ENCODE peak calls at places on chromosomes 1 and 21, in four cellular contexts. D is H1, U is HFFc6, S is lung. M is an unnamed sample.

GRCh38 chr1:14661220-14661619 is 62.7 kb downstream of the KAZN start:
- DNase-seq in U (no peak), S (no peak), D (no peak), M (no peak)

GRCh38 chr1:192609110-192610079 is 26.6 kb upstream of the RGS13 start:
- DNase-seq in U (no peak), D (no peak), S (peak), M (no peak)

GRCh38 chr1:1088801-1089680 is 14.9 kb upstream of the RNF223 start:
- DNase-seq in D (no peak), U (no peak), S (no peak), M (no peak)

GRCh38 chr1:41847733-41848132 is 71.0 kb downstream of the HIVEP3 start:
- DNase-seq in U (no peak), D (no peak), S (no peak), M (no peak)

GRCh38 chr1:230120289-230120948 is 53.4 kb downstream of the GALNT2 start:
- DNase-seq in U (no peak), S (no peak), D (no peak), M (no peak)

GRCh38 chr1:211829343-211830054 is 1.1 kb downstream of the LPGAT1 start:
- DNase-seq in D (no peak), S (no peak), U (no peak), M (no peak)

GRCh38 chr1:109827466-109827865 is 63.7 kb upstream of the EPS8L3 start:
- DNase-seq in U (peak), S (no peak), D (no peak), M (no peak)

GRCh38 chr1:51063121-51063520 is 38.9 kb upstream of the C1orf185 start:
- DNase-seq in U (peak), S (no peak), D (no peak), M (no peak)

GRCh38 chr1:228309548-228310067 is 97.0 kb downstream of the TRIM11 start:
- DNase-seq in U (no peak), D (no peak), S (no peak), M (no peak)

GRCh38 chr1:25689686-25690381 is 73.2 kb downstream of the MAN1C1 start:
- DNase-seq in D (no peak), U (no peak), S (no peak), M (no peak)

GRCh38 chr1:217230412-217230811 is 400.5 kb downstream of the GPATCH2 start:
- DNase-seq in D (no peak), S (no peak), U (no peak), M (no peak)

GRCh38 chr1:116360435-116361173 is 12.4 kb upstream of the ATP1A1 start:
- DNase-seq in S (no peak), U (no peak), D (no peak), M (no peak)

GRCh38 chr1:29096255-29096896 is 27.3 kb downstream of the TMEM200B start:
- DNase-seq in S (no peak), D (no peak), U (no peak), M (no peak)

GRCh38 chr1:52210044-52210443 is 68.2 kb downstream of the ZFYVE9 start:
- DNase-seq in D (no peak), S (no peak), U (no peak), M (no peak)

GRCh38 chr1:218182455-218182854 is 102.6 kb upstream of the RRP15 start:
- DNase-seq in D (no peak), U (no peak), S (no peak), M (no peak)

GRCh38 chr1:87334351-87335174 is 5.9 kb downstream of the LMO4 start:
- DNase-seq in S (no peak), D (no peak), U (peak), M (no peak)

GRCh38 chr1:111563619-111564018 is 56.0 kb upstream of the RAP1A start:
- DNase-seq in S (no peak), D (no peak), U (peak), M (no peak)

GRCh38 chr1:231315887-231316286 is 21.8 kb downstream of the EXOC8 start:
- DNase-seq in D (peak), S (no peak), U (no peak), M (no peak)

GRCh38 chr1:20495661-20496060 is 9.7 kb upstream of the CAMK2N1 start:
- DNase-seq in U (no peak), D (no peak), S (no peak), M (no peak)

DNA sequence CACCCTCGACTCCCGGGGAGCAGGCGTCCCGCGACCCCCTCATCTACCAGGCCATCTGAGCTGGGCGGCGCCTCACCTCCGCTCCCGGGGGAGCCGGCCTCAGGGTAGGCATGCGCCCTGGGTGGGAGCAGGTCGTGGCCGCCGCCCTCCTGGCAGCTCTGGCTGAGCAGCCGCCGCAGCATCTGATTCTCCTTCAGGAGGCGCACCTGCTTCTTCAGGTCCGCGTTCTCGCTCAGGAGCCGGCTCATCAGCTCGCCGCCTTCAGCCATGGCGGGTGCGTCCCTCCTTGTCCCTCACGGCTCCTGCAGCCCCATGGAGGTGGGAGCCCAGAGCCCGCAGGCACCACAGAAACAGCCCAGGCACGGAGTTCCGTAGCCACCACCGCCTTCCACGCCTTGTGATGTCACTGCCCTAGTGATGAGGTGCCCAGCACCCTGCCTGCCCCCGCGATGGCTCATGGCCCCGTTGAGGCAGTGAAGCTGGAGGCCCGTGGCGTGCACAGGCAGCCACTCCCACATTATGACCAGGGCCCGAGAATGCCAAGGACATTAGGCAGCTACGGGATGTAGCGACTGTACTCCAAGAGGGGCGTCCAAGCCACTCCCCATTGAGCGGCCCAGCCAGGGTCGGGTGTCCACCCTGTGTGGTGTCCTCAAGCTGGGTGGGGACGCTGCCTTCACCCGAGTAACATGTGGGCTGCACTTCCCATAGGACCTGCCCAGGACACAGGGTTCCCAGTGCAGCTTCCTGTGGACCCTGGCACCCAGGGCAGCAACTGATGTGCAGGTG is 1.5 kb downstream of the SPATC1L start:
- DNase-seq in S (no peak), D (no peak), U (no peak), M (no peak)
- TF ChIP-seq CTCF in S (no peak), D (peak), U (no peak), M (no peak)

GRCh38 chr1:245785433-245785832 is 630.6 kb downstream of the KIF26B start:
- DNase-seq in D (no peak), S (no peak), U (no peak), M (no peak)
- TF ChIP-seq CTCF in D (no peak), S (no peak), U (no peak), M (no peak)

GRCh38 chr1:235783148-235783776 is 83.4 kb downstream of the LYST start:
- DNase-seq in D (no peak), U (peak), S (no peak), M (peak)
- TF ChIP-seq CTCF in D (peak), U (peak), S (no peak), M (peak)

GRCh38 chr1:47931395-47931794 is 65.8 kb downstream of the TRABD2B start:
- DNase-seq in S (peak), D (no peak), U (no peak), M (no peak)
- TF ChIP-seq CTCF in S (no peak), D (peak), U (no peak), M (peak)

GRCh38 chr1:18578271-18578670 is 52.4 kb upstream of the PAX7 start:
- DNase-seq in U (no peak), D (no peak), S (no peak), M (no peak)

GRCh38 chr1:18573170-18573569 is 57.5 kb upstream of the PAX7 start:
- DNase-seq in S (no peak), D (no peak), U (no peak), M (no peak)

GRCh38 chr1:18572022-18572920 is 58.4 kb upstream of the PAX7 start:
- DNase-seq in S (no peak), U (no peak), D (no peak), M (no peak)

GRCh38 chr1:18574754-18575153 is 55.9 kb upstream of the PAX7 start:
- DNase-seq in U (no peak), D (no peak), S (no peak), M (no peak)

DNA sequence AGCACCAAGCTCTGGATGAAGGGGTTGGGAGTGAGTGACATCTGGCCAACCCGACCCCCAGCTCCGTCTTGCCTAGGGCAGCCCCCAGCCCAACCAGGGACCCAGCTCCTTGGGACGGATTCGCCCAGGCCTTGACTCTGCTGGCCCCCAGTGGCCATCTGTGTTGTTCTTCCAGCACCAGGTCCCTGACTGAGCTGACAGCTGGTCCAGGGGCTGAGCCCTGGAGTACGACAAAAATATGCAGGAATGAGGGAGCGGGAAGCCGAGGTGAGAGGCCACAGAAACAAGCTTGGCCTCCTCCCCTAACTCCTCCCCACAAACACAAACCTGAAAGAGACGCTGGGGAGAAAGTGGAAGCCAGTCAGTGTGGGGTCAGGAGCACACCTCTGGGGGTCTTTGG is 55.0 kb upstream of the PAX7 start:
- DNase-seq in S (no peak), U (no peak), D (peak), M (no peak)
- TF ChIP-seq CTCF in S (no peak), U (peak), D (peak), M (peak)

GRCh38 chr1:161139765-161140164 is 7.3 kb upstream of the DEDD start:
- DNase-seq in U (peak), S (no peak), D (no peak), M (no peak)
- TF ChIP-seq CTCF in U (peak), S (peak), D (peak), M (peak)